ENCODE peak calls at places on chromosomes 12 and 14, in six cellular contexts. One of them, this sample, is unnamed.

GRCh38 chr12:12004524-12004923 is 66.2 kb upstream of the BCL2L14 start:
- DNase-seq in NCI-H446: no peak
- DNase-seq in NCI-H1436: no peak
- DNase-seq in ELF-1: no peak
- DNase-seq in cortex of kidney: no peak
- DNase-seq in iPS-NIHi11: no peak
- DNase-seq in this sample: no peak

GRCh38 chr12:597926-598568 is 65.2 kb downstream of the NINJ2 start:
- DNase-seq in NCI-H446: no peak
- DNase-seq in NCI-H1436: no peak
- DNase-seq in ELF-1: no peak
- DNase-seq in cortex of kidney: no peak
- DNase-seq in iPS-NIHi11: no peak
- DNase-seq in this sample: no peak

GRCh38 chr14:104510794-104511611 is 68.6 kb upstream of the C14orf180 start:
- DNase-seq in NCI-H446: peak; percentile 97
- DNase-seq in NCI-H1436: no peak
- DNase-seq in ELF-1: no peak
- DNase-seq in cortex of kidney: no peak
- DNase-seq in iPS-NIHi11: no peak
- DNase-seq in this sample: peak; percentile 17

GRCh38 chr12:64722835-64723234 is 36.4 kb downstream of the GNS start:
- DNase-seq in NCI-H446: no peak
- DNase-seq in NCI-H1436: no peak
- DNase-seq in ELF-1: no peak
- DNase-seq in cortex of kidney: no peak
- DNase-seq in iPS-NIHi11: no peak
- DNase-seq in this sample: no peak

GRCh38 chr14:75323571-75323970 is 44.9 kb downstream of the FOS start:
- DNase-seq in NCI-H446: no peak
- DNase-seq in NCI-H1436: no peak
- DNase-seq in ELF-1: no peak
- DNase-seq in cortex of kidney: no peak
- DNase-seq in iPS-NIHi11: no peak
- DNase-seq in this sample: no peak

GRCh38 chr12:93518725-93519124 is 51.4 kb downstream of the MRPL42 start:
- DNase-seq in NCI-H446: no peak
- DNase-seq in NCI-H1436: no peak
- DNase-seq in ELF-1: no peak
- DNase-seq in cortex of kidney: no peak
- DNase-seq in iPS-NIHi11: no peak
- DNase-seq in this sample: no peak

GRCh38 chr12:12839003-12839395 is 25.9 kb downstream of the DDX47 start:
- DNase-seq in NCI-H446: no peak
- DNase-seq in NCI-H1436: no peak
- DNase-seq in ELF-1: no peak
- DNase-seq in cortex of kidney: no peak
- DNase-seq in iPS-NIHi11: no peak
- DNase-seq in this sample: no peak

GRCh38 chr12:65566776-65567175 is 257.5 kb upstream of the HMGA2 start:
- DNase-seq in NCI-H446: no peak
- DNase-seq in NCI-H1436: no peak
- DNase-seq in ELF-1: no peak
- DNase-seq in cortex of kidney: no peak
- DNase-seq in iPS-NIHi11: no peak
- DNase-seq in this sample: no peak

GRCh38 chr14:26290007-26290530 is 307.8 kb downstream of the NOVA1 start:
- DNase-seq in NCI-H446: no peak
- DNase-seq in NCI-H1436: no peak
- DNase-seq in ELF-1: no peak
- DNase-seq in cortex of kidney: no peak
- DNase-seq in iPS-NIHi11: no peak
- DNase-seq in this sample: no peak

GRCh38 chr12:105257321-105257728 is 21.4 kb upstream of the APPL2 start:
- DNase-seq in NCI-H446: no peak
- DNase-seq in NCI-H1436: no peak
- DNase-seq in ELF-1: no peak
- DNase-seq in cortex of kidney: no peak
- DNase-seq in iPS-NIHi11: no peak
- DNase-seq in this sample: no peak

GRCh38 chr14:29227631-29228030 is 461.0 kb downstream of the FOXG1 start:
- DNase-seq in NCI-H446: no peak
- DNase-seq in NCI-H1436: no peak
- DNase-seq in ELF-1: no peak
- DNase-seq in cortex of kidney: no peak
- DNase-seq in iPS-NIHi11: no peak
- DNase-seq in this sample: no peak

GRCh38 chr12:81992461-81992860 is 233.3 kb upstream of the PPFIA2 start:
- DNase-seq in NCI-H446: no peak
- DNase-seq in NCI-H1436: no peak
- DNase-seq in ELF-1: peak; percentile 6
- DNase-seq in cortex of kidney: no peak
- DNase-seq in iPS-NIHi11: peak; percentile 41
- DNase-seq in this sample: no peak

GRCh38 chr12:87280893-87281292 is 748.3 kb downstream of the C12orf50 start:
- DNase-seq in NCI-H446: no peak
- DNase-seq in NCI-H1436: no peak
- DNase-seq in ELF-1: no peak
- DNase-seq in cortex of kidney: no peak
- DNase-seq in iPS-NIHi11: no peak
- DNase-seq in this sample: no peak

GRCh38 chr14:83485591-83485990 is 1951.9 kb upstream of the SEL1L start:
- DNase-seq in NCI-H446: no peak
- DNase-seq in NCI-H1436: no peak
- DNase-seq in ELF-1: no peak
- DNase-seq in cortex of kidney: no peak
- DNase-seq in iPS-NIHi11: no peak
- DNase-seq in this sample: no peak

GRCh38 chr12:103401421-103401820 is 94.3 kb downstream of the C12orf42 start:
- DNase-seq in NCI-H446: no peak
- DNase-seq in NCI-H1436: no peak
- DNase-seq in ELF-1: peak; percentile 10
- DNase-seq in cortex of kidney: no peak
- DNase-seq in iPS-NIHi11: peak; percentile 33
- DNase-seq in this sample: no peak

GRCh38 chr12:69947123-69947522 is 122.1 kb downstream of the MYRFL start:
- DNase-seq in NCI-H446: no peak
- DNase-seq in NCI-H1436: no peak
- DNase-seq in ELF-1: no peak
- DNase-seq in cortex of kidney: no peak
- DNase-seq in iPS-NIHi11: no peak
- DNase-seq in this sample: no peak